ENCODE peak calls at places on chromosomes 2 and 18, in eight cellular contexts. L, P, I, A, J, V, R and F are unnamed samples.
A peak's percentile ranks its signal among the peaks of the same experiment; 100 is the strongest.

GRCh38 chr18:12946549-12947354 is 1.1 kb upstream of the SEH1L start:
- DNase-seq in L (peak; percentile 4), P (peak; percentile 88), I (peak; percentile 70), A (peak; percentile 93), J (no peak), V (no peak), R (peak; percentile 72), F (peak; percentile 94)

GRCh38 chr2:53755022-53755630 is 12.5 kb upstream of the CHAC2 start:
- DNase-seq in L (no peak), P (no peak), I (no peak), A (no peak), J (no peak), V (no peak), R (no peak), F (no peak)

GRCh38 chr18:60082790-60083189 is 183.0 kb downstream of the PMAIP1 start:
- DNase-seq in L (no peak), P (no peak), I (peak; percentile 45), A (no peak), J (no peak), V (no peak), R (no peak), F (no peak)

GRCh38 chr2:20356042-20356441 is 5.4 kb upstream of the PUM2 start:
- DNase-seq in L (no peak), P (peak; percentile 85), I (peak; percentile 94), A (no peak), J (no peak), V (no peak), R (peak; percentile 77), F (peak; percentile 93)

GRCh38 chr2:40451926-40452605 is at the start of gene SLC8A1:
- DNase-seq in L (no peak), P (no peak), I (no peak), A (no peak), J (no peak), V (peak; percentile 20), R (peak; percentile 19), F (no peak)

GRCh38 chr2:18752022-18752493 is 162.7 kb upstream of the NT5C1B start:
- DNase-seq in L (no peak), P (no peak), I (peak; percentile 64), A (peak; percentile 73), J (no peak), V (no peak), R (no peak), F (no peak)

GRCh38 chr2:154555700-154556099 is 142.8 kb upstream of the KCNJ3 start:
- DNase-seq in L (no peak), P (no peak), I (no peak), A (no peak), J (no peak), V (no peak), R (no peak), F (no peak)

GRCh38 chr18:40380657-40381441 is 1574.2 kb upstream of the PIK3C3 start:
- DNase-seq in L (no peak), P (no peak), I (peak; percentile 14), A (no peak), J (no peak), V (no peak), R (no peak), F (no peak)

GRCh38 chr2:68769586-68770270 is 35.1 kb downstream of the ARHGAP25 start:
- DNase-seq in L (no peak), P (no peak), I (no peak), A (no peak), J (no peak), V (no peak), R (no peak), F (no peak)

GRCh38 chr2:190804182-190804795 is 76.3 kb upstream of the GLS start:
- DNase-seq in L (no peak), P (no peak), I (peak; percentile 36), A (no peak), J (no peak), V (no peak), R (peak; percentile 47), F (no peak)

GRCh38 chr2:175865716-175866115 is 136.4 kb downstream of the LNPK start:
- DNase-seq in L (no peak), P (no peak), I (no peak), A (no peak), J (no peak), V (no peak), R (no peak), F (no peak)

GRCh38 chr2:206164261-206164862 is 4.7 kb downstream of the EEF1B2 start:
- DNase-seq in L (no peak), P (peak; percentile 25), I (peak; percentile 40), A (peak; percentile 34), J (no peak), V (no peak), R (peak; percentile 39), F (no peak)

GRCh38 chr2:28414583-28414982 is 21.9 kb downstream of the FOSL2 start:
- DNase-seq in L (no peak), P (no peak), I (peak; percentile 26), A (no peak), J (no peak), V (no peak), R (no peak), F (no peak)

GRCh38 chr2:241149925-241150659 is at the start of gene PPP1R7:
- DNase-seq in L (peak; percentile 94), P (peak; percentile 68), I (peak; percentile 95), A (peak; percentile 94), J (peak; percentile 99), V (peak; percentile 98), R (peak; percentile 89), F (peak; percentile 55)
- TF ChIP-seq CTCF in L (peak; percentile 51), P (no peak), I (no peak), A (peak; percentile 70), J (no peak), V (peak; percentile 59), R (no peak), F (no peak)

GRCh38 chr18:76380791-76381405 is 114.1 kb downstream of the ZNF516 start:
- DNase-seq in L (no peak), P (no peak), I (no peak), A (no peak), J (no peak), V (no peak), R (no peak), F (no peak)
- TF ChIP-seq CTCF in L (no peak), P (peak; percentile 66), I (peak; percentile 70), A (peak; percentile 62), J (peak; percentile 43), V (peak; percentile 29), R (peak; percentile 67), F (peak; percentile 49)

DNA sequence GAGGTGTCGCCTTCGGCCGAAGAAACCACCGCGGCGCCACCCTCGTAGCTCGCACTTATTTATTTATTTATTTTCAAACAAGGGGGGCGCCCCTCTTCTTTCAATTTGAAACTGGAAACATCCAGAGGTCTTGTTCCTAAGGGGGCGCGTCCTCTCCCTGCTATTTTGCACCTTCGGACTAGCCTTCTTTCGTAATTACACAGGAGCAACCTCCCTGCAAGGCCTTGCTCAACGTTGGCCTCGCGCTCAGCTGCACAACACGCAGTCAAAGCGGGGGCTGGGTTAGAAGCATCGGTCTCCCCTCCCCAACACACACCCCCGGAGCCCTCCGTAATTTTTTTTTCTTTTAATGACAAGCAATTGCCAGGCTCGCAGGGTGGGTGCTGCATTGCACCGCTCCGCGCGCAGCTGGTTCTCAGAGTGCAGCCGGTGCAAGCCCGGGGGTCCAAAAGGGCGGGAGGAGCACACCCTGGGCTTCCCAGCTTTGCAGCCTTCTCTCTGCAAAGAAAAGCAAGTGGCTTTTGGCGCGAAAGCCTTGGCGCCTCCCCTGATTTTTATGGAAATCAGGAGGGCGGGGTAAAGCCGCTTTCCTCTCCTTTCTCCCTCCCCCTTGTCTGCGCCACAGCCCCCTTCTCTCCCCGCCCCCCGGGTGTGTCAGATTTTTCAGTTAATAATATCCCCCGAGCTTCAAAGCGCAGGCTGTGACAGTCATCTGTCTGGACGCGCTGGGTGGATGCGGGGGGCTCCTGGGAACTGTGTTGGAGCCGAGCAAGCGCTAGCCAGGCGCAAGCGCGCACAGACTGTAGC is at the start of gene MYCN:
- DNase-seq in L (no peak), P (no peak), I (peak; percentile 40), A (peak; percentile 41), J (peak; percentile 62), V (no peak), R (peak; percentile 11), F (no peak)
- TF ChIP-seq CTCF in L (peak; percentile 41), P (peak; percentile 78), I (no peak), A (no peak), J (peak; percentile 78), V (no peak), R (no peak), F (peak; percentile 57)

DNA sequence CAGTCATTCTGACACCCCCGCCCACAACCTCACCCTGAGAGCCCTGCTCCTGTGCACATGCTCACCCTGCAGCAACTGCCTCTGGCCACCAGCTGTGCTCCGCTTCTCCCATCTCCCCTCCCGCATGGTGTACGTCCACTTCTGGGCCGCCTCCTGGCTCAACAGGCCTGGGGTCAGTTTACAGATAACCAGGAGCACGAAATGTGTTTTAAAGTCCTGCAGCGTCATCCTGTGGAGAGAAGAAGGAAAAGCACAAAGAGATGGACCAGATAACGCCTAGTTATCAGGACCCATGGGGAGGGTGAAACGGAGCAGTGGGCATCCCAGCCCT is 24.3 kb downstream of the CAPN14 start:
- DNase-seq in L (no peak), P (no peak), I (no peak), A (no peak), J (no peak), V (no peak), R (no peak), F (no peak)
- TF ChIP-seq CTCF in L (no peak), P (no peak), I (no peak), A (no peak), J (no peak), V (no peak), R (no peak), F (no peak)

GRCh38 chr2:42425697-42426096 is 64.7 kb upstream of the COX7A2L start:
- DNase-seq in L (no peak), P (no peak), I (no peak), A (peak; percentile 31), J (no peak), V (no peak), R (no peak), F (no peak)

GRCh38 chr2:42424033-42424432 is 63.0 kb upstream of the COX7A2L start:
- DNase-seq in L (no peak), P (no peak), I (peak; percentile 29), A (no peak), J (no peak), V (no peak), R (peak; percentile 24), F (peak; percentile 3)

GRCh38 chr2:42421601-42422252 is 60.7 kb upstream of the COX7A2L start:
- DNase-seq in L (no peak), P (peak; percentile 2), I (peak; percentile 20), A (no peak), J (no peak), V (no peak), R (peak; percentile 11), F (no peak)

DNA sequence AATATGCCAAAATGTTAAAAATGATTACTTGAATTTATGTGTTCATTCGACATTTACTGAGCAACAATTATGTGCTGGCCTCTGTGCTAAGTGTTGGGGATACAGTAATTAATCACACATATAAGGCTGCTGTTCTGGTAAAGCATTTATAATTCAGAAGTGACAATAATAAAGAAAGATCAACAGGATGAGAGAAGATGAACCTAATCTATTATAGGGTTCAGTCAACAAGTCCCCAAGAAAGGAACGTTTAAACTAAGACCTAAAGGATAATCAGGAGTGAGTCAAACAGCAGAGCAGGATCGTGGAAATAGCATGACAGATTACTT is 60.1 kb upstream of the COX7A2L start:
- DNase-seq in L (no peak), P (no peak), I (no peak), A (no peak), J (no peak), V (no peak), R (no peak), F (no peak)
- TF ChIP-seq CTCF in L (no peak), P (no peak), I (no peak), A (no peak), J (no peak), V (no peak), R (no peak), F (no peak)